ENCODE peak calls at places on chromosome 11, in seven cellular contexts. O, A, K, U, S, T and J are unnamed samples.

GRCh38 chr11:19714387-19715363 is 2.0 kb downstream of the NAV2 start:
- DNase-seq in O (no peak), A (peak; percentile 47), T (peak; percentile 38), S (peak; percentile 67), U (peak; percentile 51), K (peak; percentile 42), J (no peak)

GRCh38 chr11:15313862-15314261 is 199.1 kb downstream of the INSC start:
- DNase-seq in K (no peak), O (no peak), T (no peak), U (no peak), A (no peak), S (no peak), J (no peak)

GRCh38 chr11:134151083-134151747 is 72.6 kb downstream of the NCAPD3 start:
- DNase-seq in A (no peak), K (no peak), U (no peak), T (no peak), S (no peak), O (no peak), J (no peak)

GRCh38 chr11:96254087-96254486 is 88.9 kb downstream of the MAML2 start:
- DNase-seq in T (no peak), K (no peak), O (no peak), A (peak; percentile 94), S (no peak), U (no peak), J (peak; percentile 43)

GRCh38 chr11:33412231-33412630 is 155.1 kb downstream of the HIPK3 start:
- DNase-seq in S (no peak), U (no peak), O (no peak), A (no peak), K (no peak), T (no peak), J (no peak)

GRCh38 chr11:128328955-128329551 is 258.3 kb downstream of the ETS1 start:
- DNase-seq in K (no peak), S (no peak), A (peak; percentile 59), T (no peak), O (no peak), U (no peak), J (peak; percentile 72)

GRCh38 chr11:70725786-70726185 is 327.5 kb downstream of the CTTN start:
- DNase-seq in T (no peak), A (no peak), U (no peak), K (no peak), S (no peak), O (no peak), J (no peak)

GRCh38 chr11:46391186-46391577 is 394 bp downstream of the CHRM4 start:
- DNase-seq in A (no peak), S (no peak), O (no peak), U (no peak), K (no peak), T (no peak), J (no peak)

GRCh38 chr11:46727952-46728658 is 9.1 kb downstream of the F2 start:
- DNase-seq in A (no peak), U (peak; percentile 30), T (no peak), K (no peak), O (no peak), S (peak; percentile 55), J (no peak)

GRCh38 chr11:794766-795637 is 3.1 kb downstream of the SLC25A22 start:
- DNase-seq in U (no peak), O (no peak), T (peak; percentile 58), A (no peak), S (no peak), K (no peak), J (no peak)

GRCh38 chr11:7968686-7969085 is 3.4 kb upstream of the NLRP10 start:
- DNase-seq in K (no peak), T (no peak), A (no peak), U (no peak), O (no peak), S (no peak), J (no peak)

GRCh38 chr11:133118563-133119303 is 413.6 kb downstream of the OPCML start:
- DNase-seq in A (no peak), K (no peak), T (no peak), O (no peak), S (no peak), U (no peak), J (no peak)

GRCh38 chr11:65182258-65183170 is 786 bp downstream of the CAPN1 start:
- DNase-seq in U (peak; percentile 66), K (peak; percentile 41), A (peak; percentile 23), O (no peak), T (peak; percentile 54), S (peak; percentile 80), J (no peak)

GRCh38 chr11:45698777-45699497 is 33.5 kb upstream of the CHST1 start:
- DNase-seq in U (no peak), O (no peak), T (no peak), S (no peak), A (no peak), K (no peak), J (no peak)

GRCh38 chr11:72352859-72353551 is 81.3 kb downstream of the CLPB start:
- DNase-seq in O (no peak), K (no peak), U (no peak), T (no peak), A (peak; percentile 77), S (no peak), J (no peak)
- TF ChIP-seq CTCF in O (peak; percentile 8), K (no peak), U (no peak), T (no peak), A (peak; percentile 62), S (no peak), J (no peak)

GRCh38 chr11:36016263-36016662 is 72.4 kb downstream of the LDLRAD3 start:
- DNase-seq in K (no peak), S (no peak), O (no peak), U (no peak), A (peak; percentile 60), T (no peak), J (no peak)

GRCh38 chr11:36015806-36016205 is 71.9 kb downstream of the LDLRAD3 start:
- DNase-seq in S (no peak), A (peak; percentile 58), T (peak; percentile 80), U (no peak), O (peak; percentile 30), K (no peak), J (no peak)

GRCh38 chr11:36014499-36014898 is 70.6 kb downstream of the LDLRAD3 start:
- DNase-seq in A (no peak), U (no peak), T (no peak), O (no peak), S (no peak), K (no peak), J (no peak)

GRCh38 chr11:36013950-36014349 is 70.1 kb downstream of the LDLRAD3 start:
- DNase-seq in U (no peak), O (no peak), K (no peak), T (no peak), A (no peak), S (no peak), J (no peak)

GRCh38 chr11:36014906-36015305 is 71.0 kb downstream of the LDLRAD3 start:
- DNase-seq in K (no peak), U (no peak), T (no peak), A (no peak), S (no peak), O (no peak), J (no peak)
- H3K4me1 ChIP-seq in K (no peaks in the 10 kb centered on the region), U (peaks cover 5% of the 10 kb centered on the region), T (peaks cover 20% of the 10 kb centered on the region), A (no peaks in the 10 kb centered on the region), S (peaks cover 2% of the 10 kb centered on the region), O (peaks cover 4% of the 10 kb centered on the region), J (no peaks in the 10 kb centered on the region)

DNA sequence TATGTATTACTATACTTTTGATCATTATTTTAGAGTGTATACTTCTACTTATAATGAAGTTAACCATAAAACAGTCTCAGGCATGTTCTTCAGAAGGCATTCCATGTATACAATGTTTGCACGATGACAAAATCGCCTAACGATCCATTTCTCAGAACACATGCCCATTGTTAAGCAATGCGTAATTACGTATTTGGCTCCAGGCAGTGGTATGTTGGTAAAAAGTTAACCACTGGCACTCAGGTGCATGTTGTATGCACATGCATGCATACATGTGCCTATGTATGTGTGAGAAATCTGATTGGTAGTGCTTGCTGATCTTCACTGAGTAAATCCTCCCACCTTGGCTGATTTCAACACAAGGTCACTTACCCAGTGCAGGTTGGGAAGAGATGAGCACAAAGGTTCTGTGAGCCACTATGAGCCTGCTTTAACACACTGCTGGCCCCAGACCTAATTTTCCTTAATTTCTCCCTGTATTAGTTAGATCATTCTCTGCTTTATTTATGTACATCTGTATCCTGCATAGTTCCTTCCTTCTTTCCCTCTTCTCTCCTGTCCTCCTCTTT is 164.6 kb downstream of the ARHGAP42 start:
- DNase-seq in O (no peak), K (no peak), S (no peak), U (no peak), T (no peak), A (no peak), J (no peak)
- H3K27ac ChIP-seq in O (peak overlapping the region; percentile 31), K (no peak overlapping the region), S (no peak overlapping the region), U (no peak overlapping the region), T (no peak overlapping the region), A (no peak overlapping the region), J (no peak overlapping the region)

GRCh38 chr11:69086152-69086551 is 37.4 kb downstream of the TPCN2 start:
- DNase-seq in A (no peak), S (no peak), O (no peak), K (no peak), U (no peak), T (no peak), J (peak; percentile 10)
- TF ChIP-seq CTCF in A (peak; percentile 11), S (no peak), O (no peak), K (no peak), U (no peak), T (no peak), J (no peak)

GRCh38 chr11:121420398-121420797 is 31.7 kb upstream of the SORL1 start:
- DNase-seq in K (no peak), T (no peak), O (no peak), S (no peak), U (no peak), A (no peak), J (no peak)
- H3K4me1 ChIP-seq in K (peaks cover 2% of the 10 kb centered on the region), T (peaks cover 6% of the 10 kb centered on the region), O (peaks cover 13% of the 10 kb centered on the region), S (peaks cover 36% of the 10 kb centered on the region), U (peaks cover 47% of the 10 kb centered on the region), A (no peaks in the 10 kb centered on the region), J (peaks cover 72% of the 10 kb centered on the region)

GRCh38 chr11:5280582-5281102 is 10.9 kb upstream of the HBE1 start:
- DNase-seq in O (no peak), U (no peak), K (peak; percentile 56), S (no peak), T (peak; percentile 62), A (peak; percentile 96), J (no peak)
- H3K27ac ChIP-seq in O (no peak overlapping the region), U (no peak overlapping the region), K (no peak overlapping the region), S (no peak overlapping the region), T (no peak overlapping the region), A (no peak overlapping the region), J (no peak overlapping the region)

GRCh38 chr11:115912484-115912945 is 408.3 kb upstream of the CADM1 start:
- DNase-seq in U (no peak), T (no peak), S (no peak), K (no peak), A (no peak), O (no peak), J (no peak)
- TF ChIP-seq CTCF in U (no peak), T (no peak), S (no peak), K (no peak), A (no peak), O (no peak), J (no peak)

GRCh38 chr11:72625746-72626636 is 48.2 kb downstream of the PDE2A start:
- DNase-seq in K (no peak), O (peak; percentile 37), S (peak; percentile 72), U (peak; percentile 62), A (peak; percentile 66), T (peak; percentile 69), J (no peak)
- H3K4me1 ChIP-seq in K (peaks cover 4% of the 10 kb centered on the region), O (peaks cover 15% of the 10 kb centered on the region), S (peaks cover 24% of the 10 kb centered on the region), U (peaks cover 25% of the 10 kb centered on the region), A (peaks cover 13% of the 10 kb centered on the region), T (peaks cover 18% of the 10 kb centered on the region), J (peaks cover under 1% of the 10 kb centered on the region)